ENCODE peak calls at places on chromosomes 1 and 21, in eight cellular contexts. O is GM12891; X is lower leg skin; J is effector CD4-positive, alpha-beta T cell; B is CD4-positive, CD25-positive, alpha-beta regulatory T cell; S is tibial artery; C is Daoy; P is posterior cingulate gyrus. T is an unnamed sample.

GRCh38 chr1:231991231-231991630 is 364.6 kb downstream of the DISC1 start:
- DNase-seq in O (no peak), X (no peak), J (no peak), B (no peak), S (no peak), C (no peak), P (no peak), T (no peak)

GRCh38 chr1:218633238-218633948 is 288.3 kb downstream of the TGFB2 start:
- DNase-seq in O (no peak), X (no peak), J (no peak), B (no peak), S (no peak), C (no peak), P (no peak), T (no peak)

GRCh38 chr1:244207935-244208244 is 156.8 kb downstream of the ZBTB18 start:
- DNase-seq in O (no peak), X (no peak), J (no peak), B (no peak), S (no peak), C (no peak), P (no peak), T (no peak)

GRCh38 chr21:19781881-19782652 is 1216.1 kb upstream of the NCAM2 start:
- DNase-seq in O (no peak), X (no peak), J (no peak), B (no peak), S (no peak), C (no peak), P (no peak), T (no peak)

GRCh38 chr1:234533034-234533571 is 54.1 kb upstream of the TARBP1 start:
- DNase-seq in O (no peak), X (peak; percentile 91), J (no peak), B (no peak), S (peak; percentile 90), C (peak; percentile 86), P (no peak), T (peak; percentile 47)

GRCh38 chr1:17189632-17190525 is 15.0 kb upstream of the PADI1 start:
- DNase-seq in O (no peak), X (peak; percentile 83), J (no peak), B (no peak), S (no peak), C (peak; percentile 95), P (peak; percentile 44), T (no peak)

GRCh38 chr1:80994934-80995333 is 805.8 kb upstream of the ADGRL2 start:
- DNase-seq in O (no peak), X (no peak), J (no peak), B (no peak), S (no peak), C (no peak), P (no peak), T (no peak)

GRCh38 chr21:37863842-37864241 is 52.4 kb downstream of the KCNJ6 start:
- DNase-seq in O (no peak), X (no peak), J (no peak), B (no peak), S (no peak), C (peak; percentile 40), P (no peak), T (no peak)

GRCh38 chr21:33332143-33332542 is 7.4 kb downstream of the IFNAR1 start:
- DNase-seq in O (no peak), X (no peak), J (no peak), B (peak; percentile 40), S (no peak), C (no peak), P (no peak), T (no peak)

GRCh38 chr1:149849246-149849946 is 50.0 kb upstream of the BOLA1 start:
- DNase-seq in O (no peak), X (no peak), J (no peak), B (no peak), S (no peak), C (no peak), P (no peak), T (no peak)

GRCh38 chr1:234836045-234836681 is 226.2 kb upstream of the IRF2BP2 start:
- DNase-seq in O (no peak), X (peak; percentile 65), J (no peak), B (no peak), S (no peak), C (no peak), P (no peak), T (peak; percentile 50)

GRCh38 chr1:84271452-84272273 is 29.8 kb upstream of the SAMD13 start:
- DNase-seq in O (peak; percentile 26), X (no peak), J (no peak), B (no peak), S (no peak), C (peak; percentile 34), P (no peak), T (no peak)

GRCh38 chr21:23936991-23937390 is 1670.3 kb downstream of the MRPL39 start:
- DNase-seq in O (no peak), X (no peak), J (no peak), B (no peak), S (no peak), C (no peak), P (no peak), T (no peak)

GRCh38 chr1:171286032-171286705 is 27.8 kb upstream of the FMO4 start:
- DNase-seq in O (no peak), X (no peak), J (no peak), B (no peak), S (no peak), C (peak; percentile 58), P (no peak), T (no peak)

GRCh38 chr1:103025858-103026409 is 82.4 kb downstream of the COL11A1 start:
- DNase-seq in O (no peak), X (no peak), J (no peak), B (no peak), S (no peak), C (no peak), P (no peak), T (no peak)

GRCh38 chr1:229076217-229076616 is 194.7 kb upstream of the RAB4A start:
- DNase-seq in O (no peak), X (no peak), J (no peak), B (no peak), S (no peak), C (no peak), P (no peak), T (no peak)

GRCh38 chr1:63774617-63775417 is 1.0 kb downstream of the ROR1 start:
- DNase-seq in O (peak; percentile 19), X (peak; percentile 89), J (no peak), B (peak; percentile 1), S (peak; percentile 75), C (peak; percentile 73), P (peak; percentile 87), T (peak; percentile 56)

GRCh38 chr1:117077267-117077666 is 17.1 kb downstream of the TTF2 start:
- DNase-seq in O (no peak), X (no peak), J (no peak), B (no peak), S (no peak), C (peak; percentile 93), P (no peak), T (peak; percentile 10)

GRCh38 chr1:183926978-183927377 is 110.5 kb downstream of the COLGALT2 start:
- DNase-seq in O (no peak), X (no peak), J (no peak), B (no peak), S (no peak), C (peak; percentile 12), P (no peak), T (no peak)

GRCh38 chr1:30525980-30526651 is 197.3 kb downstream of the MATN1 start:
- DNase-seq in O (no peak), X (peak; percentile 90), J (no peak), B (no peak), S (peak; percentile 62), C (peak; percentile 90), P (no peak), T (no peak)

GRCh38 chr1:65182658-65183268 is 34.8 kb downstream of the AK4 start:
- DNase-seq in O (no peak), X (no peak), J (no peak), B (no peak), S (no peak), C (no peak), P (no peak), T (no peak)

GRCh38 chr1:162187676-162188075 is 118.2 kb downstream of the NOS1AP start:
- DNase-seq in O (no peak), X (no peak), J (no peak), B (no peak), S (no peak), C (no peak), P (no peak), T (no peak)

GRCh38 chr1:14082331-14082730 is 382.3 kb downstream of the PRDM2 start:
- DNase-seq in O (no peak), X (no peak), J (no peak), B (no peak), S (no peak), C (no peak), P (no peak), T (no peak)